ENCODE peak calls at places on chromosomes 12 and 14, in nine cellular contexts. Y is neural progenitor cell, I is cardiac muscle cell, J is A549, F is fibroblast of the aortic adventitia, W is heart left ventricle, O is astrocyte of the spinal cord, S is dorsolateral prefrontal cortex, L is left ventricle myocardium inferior. H is an unnamed sample.

GRCh38 chr12:101564912-101565311 is 29.9 kb upstream of the MYBPC1 start:
- DNase-seq in J (peak; percentile 31), W (no peak), Y (no peak), F (no peak), O (no peak), L (no peak), I (peak; percentile 3), S (no peak), H (no peak)

GRCh38 chr14:53389207-53389606 is 236.1 kb upstream of the DDHD1 start:
- DNase-seq in L (no peak), J (no peak), F (peak; percentile 41), O (peak; percentile 32), S (no peak), W (no peak), Y (no peak), I (no peak), H (peak; percentile 19)

GRCh38 chr14:53355581-53356112 is 202.5 kb upstream of the DDHD1 start:
- DNase-seq in I (peak; percentile 44), S (no peak), J (peak; percentile 40), W (no peak), Y (peak; percentile 89), F (peak; percentile 58), L (no peak), O (peak; percentile 96), H (peak; percentile 50)

GRCh38 chr12:1916396-1917171 is 1.9 kb downstream of the CACNA2D4 start:
- DNase-seq in I (peak; percentile 55), F (peak; percentile 12), L (peak; percentile 80), W (peak; percentile 75), Y (no peak), O (no peak), J (no peak), S (no peak), H (no peak)

GRCh38 chr14:74569826-74570591 is 42.0 kb downstream of the LTBP2 start:
- DNase-seq in S (no peak), L (no peak), J (no peak), Y (no peak), I (peak; percentile 90), F (peak; percentile 70), O (no peak), W (peak; percentile 16), H (peak; percentile 88)

GRCh38 chr12:117738233-117738632 is 230.6 kb downstream of the KSR2 start:
- DNase-seq in S (no peak), O (no peak), Y (no peak), L (no peak), J (no peak), W (no peak), F (no peak), I (no peak), H (no peak)

GRCh38 chr12:124750787-124751471 is 112.7 kb downstream of the SCARB1 start:
- DNase-seq in Y (peak; percentile 76), L (no peak), J (peak; percentile 69), S (no peak), O (no peak), F (no peak), W (no peak), I (no peak), H (no peak)

GRCh38 chr12:78725951-78726550 is 138.5 kb upstream of the SYT1 start:
- DNase-seq in I (no peak), O (no peak), L (no peak), W (no peak), J (no peak), S (no peak), Y (peak; percentile 25), F (no peak), H (no peak)

GRCh38 chr12:5003025-5003666 is 40.5 kb upstream of the KCNA5 start:
- DNase-seq in O (peak; percentile 39), L (peak; percentile 54), W (peak; percentile 71), S (peak; percentile 72), Y (peak; percentile 84), F (peak; percentile 66), J (peak; percentile 61), I (peak; percentile 70), H (peak; percentile 61)

GRCh38 chr14:78611031-78611430 is 440.9 kb downstream of the NRXN3 start:
- DNase-seq in W (no peak), Y (no peak), F (no peak), O (no peak), L (no peak), I (no peak), J (no peak), S (no peak), H (no peak)

GRCh38 chr14:65927871-65928270 is 515.3 kb downstream of the FUT8 start:
- DNase-seq in O (no peak), J (no peak), W (no peak), Y (peak; percentile 34), S (no peak), I (no peak), F (no peak), L (no peak), H (no peak)

GRCh38 chr12:115037830-115038229 is 353.9 kb upstream of the TBX3 start:
- DNase-seq in F (peak; percentile 79), L (no peak), I (peak; percentile 39), W (no peak), Y (no peak), S (no peak), O (no peak), J (no peak), H (peak; percentile 55)

GRCh38 chr12:49880756-49881390 is 22.8 kb downstream of the FAIM2 start:
- DNase-seq in J (no peak), W (peak; percentile 7), I (no peak), F (no peak), Y (no peak), O (no peak), L (no peak), S (peak; percentile 44), H (no peak)

GRCh38 chr12:117580718-117581062 is 219.3 kb upstream of the NOS1 start:
- DNase-seq in I (no peak), F (no peak), L (peak; percentile 33), W (peak; percentile 72), O (no peak), J (peak; percentile 66), S (no peak), Y (peak; percentile 95), H (no peak)

GRCh38 chr12:117098361-117099217 is 627 bp downstream of the TESC start:
- DNase-seq in F (no peak), W (peak; percentile 72), I (no peak), S (peak; percentile 36), J (peak; percentile 37), Y (peak; percentile 38), L (no peak), O (no peak), H (no peak)

GRCh38 chr12:56836317-56836716 is 73.2 kb downstream of the HSD17B6 start:
- DNase-seq in J (peak; percentile 26), F (peak; percentile 23), O (peak; percentile 23), W (no peak), L (peak; percentile 19), S (no peak), Y (no peak), I (peak; percentile 59), H (peak; percentile 26)

GRCh38 chr12:121786441-121786825 is 7.1 kb downstream of the RHOF start:
- DNase-seq in I (peak; percentile 81), L (no peak), S (no peak), J (peak; percentile 97), W (no peak), F (peak; percentile 87), Y (no peak), O (peak; percentile 67), H (peak; percentile 89)

GRCh38 chr14:57822081-57822480 is 43.8 kb downstream of the SLC35F4 start:
- DNase-seq in L (no peak), S (no peak), F (no peak), O (no peak), W (no peak), Y (no peak), J (no peak), I (no peak), H (no peak)

DNA sequence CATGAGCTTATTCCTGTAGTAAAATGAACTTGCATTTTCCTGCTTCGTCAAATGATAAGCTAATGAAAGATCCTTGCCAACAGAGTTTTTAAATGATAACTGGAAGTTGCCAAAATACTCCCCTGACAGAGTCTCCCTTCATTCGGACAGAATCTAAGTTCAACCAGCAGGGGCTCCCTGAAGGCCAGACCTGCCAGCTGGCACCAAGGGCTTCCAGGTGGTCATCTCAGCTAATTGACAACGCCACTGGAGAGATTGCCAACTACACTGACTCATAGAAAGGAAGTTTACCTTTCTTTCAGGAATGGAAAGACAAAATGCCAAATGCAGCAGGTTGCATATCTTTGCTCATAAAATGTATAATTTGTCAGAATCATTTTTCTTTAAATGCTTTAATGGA is 462.8 kb downstream of the GXYLT1 start:
- DNase-seq in O (no peak), J (no peak), L (no peak), S (no peak), I (no peak), Y (no peak), W (no peak), F (no peak), H (no peak)
- TF ChIP-seq CTCF in O (no peak), J (no peak), L (no peak), S (no peak), I (no peak), Y (no peak), W (no peak), F (no peak), H (no peak)

GRCh38 chr14:64503434-64504309 is at the start of gene ZBTB25:
- DNase-seq in L (peak; percentile 90), J (peak; percentile 94), I (peak; percentile 96), W (peak; percentile 95), Y (peak; percentile 96), F (peak; percentile 90), O (peak; percentile 95), S (peak; percentile 91), H (peak; percentile 92)

GRCh38 chr14:64500088-64500487 is 3.5 kb downstream of the ZBTB25 start:
- DNase-seq in J (no peak), W (no peak), L (no peak), O (no peak), F (peak; percentile 29), Y (no peak), I (no peak), S (no peak), H (peak; percentile 32)

GRCh38 chr14:64503184-64503433 is 529 bp downstream of the ZBTB25 start:
- DNase-seq in O (peak; percentile 29), L (no peak), J (no peak), F (peak; percentile 19), Y (peak; percentile 50), S (no peak), W (no peak), I (peak; percentile 28), H (no peak)

GRCh38 chr14:64502476-64503183 is 1.0 kb downstream of the ZBTB25 start:
- DNase-seq in Y (peak; percentile 44), J (peak; percentile 23), I (peak; percentile 30), W (no peak), S (no peak), O (no peak), L (no peak), F (peak; percentile 18), H (peak; percentile 23)

GRCh38 chr14:64501326-64502171 is 2.1 kb downstream of the ZBTB25 start:
- DNase-seq in L (peak; percentile 66), J (peak; percentile 53), S (no peak), W (peak; percentile 34), I (peak; percentile 88), Y (no peak), O (peak; percentile 71), F (peak; percentile 88), H (peak; percentile 86)
- H3K4me3 ChIP-seq in L (peak overlapping the region; percentile 95), J (peak overlapping the region; percentile 76), S (peak overlapping the region; percentile 86), W (peak overlapping the region; percentile 80), I (no peak overlapping the region), Y (peak overlapping the region; percentile 80), O (peak overlapping the region; percentile 6), F (peak overlapping the region; percentile 89), H (peak overlapping the region; percentile 76)

GRCh38 chr12:23767834-23768233 is 181.6 kb downstream of the SOX5 start:
- DNase-seq in W (no peak), J (no peak), F (no peak), L (no peak), Y (no peak), O (no peak), I (no peak), S (no peak), H (no peak)
- TF ChIP-seq CTCF in W (no peak), J (no peak), F (no peak), L (no peak), Y (no peak), O (no peak), I (no peak), S (no peak), H (no peak)

GRCh38 chr14:32012571-32012970 is 64.5 kb upstream of the ARHGAP5 start:
- DNase-seq in O (no peak), I (no peak), Y (no peak), W (no peak), S (no peak), F (no peak), L (no peak), J (no peak), H (no peak)
- H3K4me3 ChIP-seq in O (no peak overlapping the region), I (no peak overlapping the region), Y (no peak overlapping the region), W (no peak overlapping the region), S (no peak overlapping the region), F (no peak overlapping the region), L (no peak overlapping the region), J (no peak overlapping the region), H (no peak overlapping the region)